ENCODE peak calls at places on chromosomes 6 and 20, in seven cellular contexts. One of them, this sample, is unnamed.

GRCh38 chr6:52502306-52503029 is 74.4 kb downstream of the TRAM2 start:
- ATAC-seq in body of pancreas: no peak
- ATAC-seq in gastrocnemius medialis: no peak
- ATAC-seq in heart left ventricle: no peak
- ATAC-seq in HepG2: no peak
- ATAC-seq in HCT116: no peak
- ATAC-seq in right lobe of liver: no peak
- ATAC-seq in this sample: no peak

GRCh38 chr6:80959034-80959433 is 793.4 kb downstream of the TENT5A start:
- ATAC-seq in body of pancreas: no peak
- ATAC-seq in heart left ventricle: no peak
- ATAC-seq in HCT116: no peak
- ATAC-seq in gastrocnemius medialis: no peak
- ATAC-seq in right lobe of liver: no peak
- ATAC-seq in HepG2: no peak
- ATAC-seq in this sample: no peak

GRCh38 chr6:28648035-28648877 is 122.6 kb downstream of the GPX5 start:
- ATAC-seq in HCT116: peak; percentile 71
- ATAC-seq in heart left ventricle: peak; percentile 42
- ATAC-seq in gastrocnemius medialis: no peak
- ATAC-seq in body of pancreas: no peak
- ATAC-seq in right lobe of liver: peak; percentile 19
- ATAC-seq in HepG2: peak; percentile 82
- ATAC-seq in this sample: no peak

GRCh38 chr20:61874421-61875068 is 191.1 kb downstream of the TAF4 start:
- ATAC-seq in gastrocnemius medialis: no peak
- ATAC-seq in heart left ventricle: peak; percentile 84
- ATAC-seq in right lobe of liver: no peak
- ATAC-seq in HepG2: peak; percentile 70
- ATAC-seq in HCT116: peak; percentile 91
- ATAC-seq in body of pancreas: no peak
- ATAC-seq in this sample: no peak

GRCh38 chr20:50715694-50716093 is 15.7 kb upstream of the PARD6B start:
- ATAC-seq in gastrocnemius medialis: no peak
- ATAC-seq in HCT116: peak; percentile 68
- ATAC-seq in HepG2: no peak
- ATAC-seq in body of pancreas: no peak
- ATAC-seq in right lobe of liver: no peak
- ATAC-seq in heart left ventricle: no peak
- ATAC-seq in this sample: no peak

GRCh38 chr20:32056708-32057491 is 4.9 kb downstream of the HCK start:
- ATAC-seq in HCT116: no peak
- ATAC-seq in body of pancreas: no peak
- ATAC-seq in HepG2: no peak
- ATAC-seq in gastrocnemius medialis: no peak
- ATAC-seq in right lobe of liver: peak; percentile 22
- ATAC-seq in heart left ventricle: no peak
- ATAC-seq in this sample: no peak

GRCh38 chr6:73227606-73228255 is 2.4 kb upstream of the KHDC1L start:
- ATAC-seq in HepG2: no peak
- ATAC-seq in right lobe of liver: no peak
- ATAC-seq in gastrocnemius medialis: no peak
- ATAC-seq in heart left ventricle: no peak
- ATAC-seq in HCT116: no peak
- ATAC-seq in body of pancreas: no peak
- ATAC-seq in this sample: no peak

GRCh38 chr20:45538209-45538798 is 978 bp downstream of the WFDC6 start:
- ATAC-seq in HepG2: no peak
- ATAC-seq in HCT116: no peak
- ATAC-seq in heart left ventricle: no peak
- ATAC-seq in body of pancreas: no peak
- ATAC-seq in right lobe of liver: no peak
- ATAC-seq in gastrocnemius medialis: no peak
- ATAC-seq in this sample: no peak

GRCh38 chr6:125157725-125158124 is 4.2 kb downstream of the TPD52L1 start:
- ATAC-seq in HepG2: no peak
- ATAC-seq in right lobe of liver: no peak
- ATAC-seq in gastrocnemius medialis: no peak
- ATAC-seq in heart left ventricle: no peak
- ATAC-seq in HCT116: no peak
- ATAC-seq in body of pancreas: no peak
- ATAC-seq in this sample: no peak

GRCh38 chr6:109257494-109257893 is 124.8 kb downstream of the CD164 start:
- ATAC-seq in gastrocnemius medialis: no peak
- ATAC-seq in heart left ventricle: no peak
- ATAC-seq in HCT116: no peak
- ATAC-seq in HepG2: no peak
- ATAC-seq in right lobe of liver: peak; percentile 38
- ATAC-seq in body of pancreas: no peak
- ATAC-seq in this sample: no peak

GRCh38 chr6:157152544-157152943 is 170.8 kb downstream of the TMEM242 start:
- ATAC-seq in right lobe of liver: no peak
- ATAC-seq in body of pancreas: no peak
- ATAC-seq in heart left ventricle: no peak
- ATAC-seq in HCT116: no peak
- ATAC-seq in HepG2: no peak
- ATAC-seq in gastrocnemius medialis: no peak
- ATAC-seq in this sample: no peak

GRCh38 chr6:45300776-45301175 is 27.4 kb upstream of the RUNX2 start:
- ATAC-seq in heart left ventricle: no peak
- ATAC-seq in HCT116: no peak
- ATAC-seq in body of pancreas: no peak
- ATAC-seq in right lobe of liver: peak; percentile 20
- ATAC-seq in HepG2: no peak
- ATAC-seq in gastrocnemius medialis: no peak
- ATAC-seq in this sample: no peak

GRCh38 chr6:133428299-133428698 is 187.1 kb downstream of the EYA4 start:
- ATAC-seq in gastrocnemius medialis: no peak
- ATAC-seq in HepG2: no peak
- ATAC-seq in HCT116: no peak
- ATAC-seq in heart left ventricle: peak; percentile 22
- ATAC-seq in right lobe of liver: no peak
- ATAC-seq in body of pancreas: no peak
- ATAC-seq in this sample: no peak

GRCh38 chr6:23621026-23621425 is 505.0 kb upstream of the NRSN1 start:
- ATAC-seq in HCT116: no peak
- ATAC-seq in heart left ventricle: no peak
- ATAC-seq in HepG2: no peak
- ATAC-seq in right lobe of liver: no peak
- ATAC-seq in gastrocnemius medialis: no peak
- ATAC-seq in body of pancreas: no peak
- ATAC-seq in this sample: no peak

GRCh38 chr6:148509789-148510581 is 167.3 kb downstream of the SASH1 start:
- ATAC-seq in right lobe of liver: peak; percentile 66
- ATAC-seq in gastrocnemius medialis: peak; percentile 55
- ATAC-seq in HCT116: no peak
- ATAC-seq in heart left ventricle: peak; percentile 55
- ATAC-seq in body of pancreas: peak; percentile 62
- ATAC-seq in HepG2: no peak
- ATAC-seq in this sample: peak; percentile 69
- TF ChIP-seq POLR2A in right lobe of liver: no peak
- TF ChIP-seq POLR2A in gastrocnemius medialis: peak; percentile 61
- TF ChIP-seq POLR2A in HCT116: no peak
- TF ChIP-seq POLR2A in heart left ventricle: peak; percentile 4
- TF ChIP-seq POLR2A in body of pancreas: no peak
- TF ChIP-seq POLR2A in HepG2: no peak
- TF ChIP-seq POLR2A in this sample: peak; percentile 43

GRCh38 chr6:85403331-85404015 is 46.4 kb upstream of the NT5E start:
- ATAC-seq in gastrocnemius medialis: no peak
- ATAC-seq in heart left ventricle: peak; percentile 57
- ATAC-seq in HepG2: no peak
- ATAC-seq in body of pancreas: no peak
- ATAC-seq in right lobe of liver: no peak
- ATAC-seq in HCT116: peak; percentile 69
- ATAC-seq in this sample: no peak

GRCh38 chr6:85400331-85400730 is 49.6 kb upstream of the NT5E start:
- ATAC-seq in HCT116: no peak
- ATAC-seq in heart left ventricle: no peak
- ATAC-seq in right lobe of liver: no peak
- ATAC-seq in body of pancreas: no peak
- ATAC-seq in HepG2: no peak
- ATAC-seq in gastrocnemius medialis: no peak
- ATAC-seq in this sample: no peak

GRCh38 chr6:85401186-85402062 is 48.5 kb upstream of the NT5E start:
- ATAC-seq in heart left ventricle: no peak
- ATAC-seq in body of pancreas: no peak
- ATAC-seq in HepG2: no peak
- ATAC-seq in HCT116: no peak
- ATAC-seq in gastrocnemius medialis: no peak
- ATAC-seq in right lobe of liver: no peak
- ATAC-seq in this sample: no peak

GRCh38 chr6:85402922-85403321 is 47.0 kb upstream of the NT5E start:
- ATAC-seq in heart left ventricle: no peak
- ATAC-seq in right lobe of liver: no peak
- ATAC-seq in HCT116: no peak
- ATAC-seq in gastrocnemius medialis: no peak
- ATAC-seq in HepG2: no peak
- ATAC-seq in body of pancreas: no peak
- ATAC-seq in this sample: no peak

GRCh38 chr6:85402071-85402470 is 47.8 kb upstream of the NT5E start:
- ATAC-seq in HCT116: no peak
- ATAC-seq in body of pancreas: no peak
- ATAC-seq in heart left ventricle: no peak
- ATAC-seq in right lobe of liver: no peak
- ATAC-seq in gastrocnemius medialis: no peak
- ATAC-seq in HepG2: no peak
- ATAC-seq in this sample: no peak
- H3K27ac ChIP-seq in HCT116: no peak overlapping the region
- H3K27ac ChIP-seq in body of pancreas: peak overlapping the region; percentile 67
- H3K27ac ChIP-seq in heart left ventricle: no peak overlapping the region
- H3K27ac ChIP-seq in right lobe of liver: no peak overlapping the region
- H3K27ac ChIP-seq in gastrocnemius medialis: no peak overlapping the region
- H3K27ac ChIP-seq in HepG2: peak overlapping the region; percentile 98
- H3K27ac ChIP-seq in this sample: no peak overlapping the region

GRCh38 chr6:33456156-33456555 is 1.8 kb downstream of the ZBTB9 start:
- ATAC-seq in body of pancreas: no peak
- ATAC-seq in HepG2: no peak
- ATAC-seq in HCT116: no peak
- ATAC-seq in heart left ventricle: no peak
- ATAC-seq in right lobe of liver: no peak
- ATAC-seq in gastrocnemius medialis: no peak
- ATAC-seq in this sample: no peak

GRCh38 chr6:33453361-33454008 is 891 bp upstream of the ZBTB9 start:
- ATAC-seq in right lobe of liver: no peak
- ATAC-seq in heart left ventricle: no peak
- ATAC-seq in HepG2: no peak
- ATAC-seq in HCT116: no peak
- ATAC-seq in gastrocnemius medialis: no peak
- ATAC-seq in body of pancreas: no peak
- ATAC-seq in this sample: no peak

GRCh38 chr6:33455051-33455450 is 675 bp downstream of the ZBTB9 start:
- ATAC-seq in HepG2: no peak
- ATAC-seq in heart left ventricle: no peak
- ATAC-seq in HCT116: no peak
- ATAC-seq in body of pancreas: no peak
- ATAC-seq in right lobe of liver: no peak
- ATAC-seq in gastrocnemius medialis: no peak
- ATAC-seq in this sample: no peak

GRCh38 chr6:33452496-33452895 is 1.9 kb upstream of the ZBTB9 start:
- ATAC-seq in body of pancreas: no peak
- ATAC-seq in right lobe of liver: no peak
- ATAC-seq in HepG2: no peak
- ATAC-seq in HCT116: no peak
- ATAC-seq in gastrocnemius medialis: no peak
- ATAC-seq in heart left ventricle: no peak
- ATAC-seq in this sample: no peak

DNA sequence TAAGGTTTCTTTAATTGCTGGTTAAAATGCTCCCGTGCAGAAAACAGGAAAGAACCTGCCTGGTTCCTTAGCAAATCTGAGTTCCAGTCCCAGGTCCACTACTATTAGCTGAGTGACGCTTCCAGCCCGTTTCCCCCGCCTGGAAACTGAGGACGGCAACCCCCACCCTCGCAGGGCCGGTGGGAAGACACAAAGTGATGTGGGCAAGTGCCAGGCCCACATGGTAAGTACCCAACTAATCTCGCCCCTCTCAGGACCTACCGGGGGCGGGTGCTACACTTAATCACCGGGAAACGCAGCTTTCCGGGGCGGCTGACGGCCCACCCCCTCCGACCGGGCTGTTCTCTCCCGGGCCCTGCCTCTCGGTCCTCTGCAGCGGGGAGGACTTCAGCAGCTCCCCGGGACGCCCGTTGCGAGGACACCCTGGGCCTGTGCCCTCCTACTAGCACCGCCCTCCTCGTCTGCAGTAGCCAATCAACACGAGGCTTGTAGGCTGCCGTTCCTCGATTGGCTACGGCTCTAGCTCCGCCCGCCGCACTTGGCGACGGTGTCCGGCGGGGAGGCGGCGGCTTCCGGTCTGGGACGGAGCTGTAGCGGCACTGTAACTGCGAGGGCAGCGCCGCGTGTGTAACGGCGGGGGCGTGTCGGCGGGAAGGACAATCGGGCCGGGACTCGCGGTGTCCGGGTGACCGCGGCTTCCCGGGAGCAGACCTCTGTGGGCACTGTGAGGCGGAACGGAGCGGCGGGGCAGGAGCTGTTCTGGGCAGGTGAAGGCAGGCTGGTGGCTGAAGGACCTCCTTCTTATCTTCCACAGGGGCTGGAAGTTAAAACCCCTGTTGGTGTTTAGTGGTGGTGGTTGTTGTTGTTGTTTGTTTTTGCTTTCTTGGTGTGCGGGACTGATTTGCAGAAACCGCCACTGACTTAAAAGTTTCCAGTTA is at the start of gene ZBTB9:
- ATAC-seq in HCT116: peak; percentile 97
- ATAC-seq in right lobe of liver: peak; percentile 99
- ATAC-seq in heart left ventricle: peak; percentile 99
- ATAC-seq in gastrocnemius medialis: peak; percentile 99
- ATAC-seq in HepG2: peak; percentile 99
- ATAC-seq in body of pancreas: peak; percentile 100
- ATAC-seq in this sample: peak; percentile 99
- TF ChIP-seq POLR2A in HCT116: peak; percentile 43
- TF ChIP-seq POLR2A in right lobe of liver: peak; percentile 91
- TF ChIP-seq POLR2A in heart left ventricle: peak; percentile 83
- TF ChIP-seq POLR2A in gastrocnemius medialis: peak; percentile 86
- TF ChIP-seq POLR2A in HepG2: peak; percentile 87
- TF ChIP-seq POLR2A in body of pancreas: peak; percentile 88
- TF ChIP-seq POLR2A in this sample: peak; percentile 70

DNA sequence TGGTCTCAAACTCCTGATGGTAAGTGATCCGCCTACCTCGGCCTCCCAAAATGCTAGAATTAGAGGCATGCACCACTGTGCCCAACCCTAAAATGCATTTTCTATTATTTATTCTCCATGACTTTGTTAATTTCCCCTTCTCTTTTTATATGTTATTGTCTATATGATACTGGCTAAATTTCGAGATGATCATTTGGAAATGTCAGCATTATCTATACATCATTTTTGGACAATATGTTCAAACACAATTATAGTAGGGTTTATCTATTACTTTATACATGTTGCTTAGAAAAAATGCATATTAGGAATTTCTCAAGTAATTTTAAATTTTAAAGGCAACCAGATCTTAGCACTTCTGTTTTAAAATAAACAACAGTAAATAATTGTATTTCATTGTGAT is 34.4 kb upstream of the HIVEP1 start:
- ATAC-seq in body of pancreas: no peak
- ATAC-seq in heart left ventricle: no peak
- ATAC-seq in HCT116: no peak
- ATAC-seq in HepG2: no peak
- ATAC-seq in right lobe of liver: no peak
- ATAC-seq in gastrocnemius medialis: no peak
- ATAC-seq in this sample: no peak
- H3K27ac ChIP-seq in body of pancreas: no peak overlapping the region
- H3K27ac ChIP-seq in heart left ventricle: no peak overlapping the region
- H3K27ac ChIP-seq in HCT116: no peak overlapping the region
- H3K27ac ChIP-seq in HepG2: no peak overlapping the region
- H3K27ac ChIP-seq in right lobe of liver: no peak overlapping the region
- H3K27ac ChIP-seq in gastrocnemius medialis: no peak overlapping the region
- H3K27ac ChIP-seq in this sample: no peak overlapping the region

GRCh38 chr6:32840604-32841246 is 2.2 kb upstream of the TAP2 start:
- ATAC-seq in heart left ventricle: no peak
- ATAC-seq in right lobe of liver: no peak
- ATAC-seq in body of pancreas: no peak
- ATAC-seq in HCT116: no peak
- ATAC-seq in HepG2: no peak
- ATAC-seq in gastrocnemius medialis: no peak
- ATAC-seq in this sample: no peak
- TF ChIP-seq POLR2A in heart left ventricle: no peak
- TF ChIP-seq POLR2A in right lobe of liver: no peak
- TF ChIP-seq POLR2A in body of pancreas: no peak
- TF ChIP-seq POLR2A in HCT116: no peak
- TF ChIP-seq POLR2A in HepG2: no peak
- TF ChIP-seq POLR2A in gastrocnemius medialis: no peak
- TF ChIP-seq POLR2A in this sample: no peak

This sample was measured in gastroesophageal sphincter.